ENCODE peak calls at places on chromosome 1, in nine cellular contexts. Z, Q, F, K, U, V, C, G and X are unnamed samples.
A peak's percentile ranks its signal among the peaks of the same experiment; 100 is the strongest.

GRCh38 chr1:58345215-58346075 is 201.1 kb downstream of the OMA1 start:
- DNase-seq in K (no peak), V (no peak), G (peak; percentile 39), Z (no peak), U (no peak), C (no peak), Q (no peak), F (no peak), X (no peak)

GRCh38 chr1:6285356-6285755 is 24.5 kb upstream of the GPR153 start:
- DNase-seq in V (no peak), G (no peak), K (no peak), C (no peak), U (no peak), Q (no peak), Z (no peak), F (no peak), X (no peak)

GRCh38 chr1:209190591-209191241 is 392.8 kb upstream of the CAMK1G start:
- DNase-seq in C (no peak), U (no peak), Q (peak; percentile 43), Z (peak; percentile 24), V (peak; percentile 65), F (no peak), G (peak; percentile 71), K (peak; percentile 43), X (peak; percentile 66)

GRCh38 chr1:184911103-184911502 is 63.2 kb downstream of the NIBAN1 start:
- DNase-seq in Z (no peak), U (no peak), C (no peak), K (peak; percentile 32), V (no peak), Q (no peak), F (no peak), G (no peak), X (no peak)

GRCh38 chr1:224226849-224227502 is 43.9 kb downstream of the DEGS1 start:
- DNase-seq in C (no peak), Q (no peak), G (no peak), U (no peak), V (no peak), K (no peak), F (no peak), Z (no peak), X (no peak)

GRCh38 chr1:150484431-150484830 is 2.8 kb upstream of the TARS2 start:
- DNase-seq in K (peak; percentile 63), V (no peak), C (no peak), Q (peak; percentile 80), F (no peak), Z (no peak), U (no peak), G (no peak), X (no peak)

GRCh38 chr1:37399205-37399604 is 75.2 kb upstream of the ZC3H12A start:
- DNase-seq in U (no peak), Q (no peak), V (no peak), Z (no peak), F (no peak), C (no peak), K (no peak), G (no peak), X (no peak)

GRCh38 chr1:205301842-205302588 is 19.5 kb downstream of the NUAK2 start:
- DNase-seq in Z (no peak), V (no peak), U (no peak), Q (no peak), G (no peak), K (peak; percentile 37), C (no peak), F (no peak), X (no peak)